ENCODE peak calls at places on chromosome 21, in nine cellular contexts. K, J, C, N, X, E, Q, V and G are unnamed samples.
A peak's percentile ranks its signal among the peaks of the same experiment; 100 is the strongest.

GRCh38 chr21:14691924-14692323 is 145.8 kb upstream of the SAMSN1 start:
- DNase-seq in N (no peak), V (no peak), E (no peak), Q (no peak), X (no peak), K (no peak), C (no peak), J (no peak), G (no peak)

GRCh38 chr21:17441370-17441769 is 71.5 kb upstream of the CXADR start:
- DNase-seq in J (no peak), X (peak; percentile 30), E (no peak), V (no peak), K (no peak), C (no peak), Q (peak; percentile 53), N (no peak), G (no peak)

GRCh38 chr21:40466893-40467483 is 380.0 kb downstream of the DSCAM start:
- DNase-seq in X (peak; percentile 13), V (no peak), E (peak; percentile 43), K (no peak), N (peak; percentile 68), J (no peak), C (no peak), Q (no peak), G (peak; percentile 74)

GRCh38 chr21:26753822-26754221 is 91.4 kb downstream of the ADAMTS1 start:
- DNase-seq in X (no peak), Q (no peak), N (no peak), E (no peak), V (no peak), K (no peak), J (no peak), C (no peak), G (no peak)

GRCh38 chr21:18553786-18554185 is 150.2 kb upstream of the TMPRSS15 start:
- DNase-seq in X (no peak), K (no peak), E (no peak), N (no peak), V (no peak), C (no peak), J (no peak), Q (no peak), G (no peak)

GRCh38 chr21:33839167-33839716 is 76.4 kb downstream of the ATP5PO start:
- DNase-seq in N (no peak), E (no peak), V (no peak), Q (no peak), J (no peak), X (no peak), C (no peak), K (no peak), G (no peak)

GRCh38 chr21:36320421-36321324 is 676 bp downstream of the MORC3 start:
- DNase-seq in V (peak; percentile 68), X (peak; percentile 74), K (peak; percentile 92), Q (peak; percentile 76), J (no peak), N (peak; percentile 80), E (peak; percentile 59), C (peak; percentile 77), G (peak; percentile 91)

GRCh38 chr21:46455575-46456385 is 2.9 kb upstream of the DIP2A start:
- DNase-seq in C (no peak), V (peak; percentile 36), X (peak; percentile 57), K (no peak), E (no peak), N (no peak), Q (no peak), J (no peak), G (no peak)

GRCh38 chr21:45329261-45330074 is 41.8 kb upstream of the POFUT2 start:
- DNase-seq in C (no peak), E (peak; percentile 29), J (no peak), N (no peak), V (no peak), X (no peak), K (no peak), Q (no peak), G (no peak)

GRCh38 chr21:32334980-32335471 is 36.4 kb downstream of the MRAP start:
- DNase-seq in J (no peak), K (no peak), E (peak; percentile 83), C (no peak), Q (no peak), V (no peak), N (no peak), X (peak; percentile 72), G (no peak)

GRCh38 chr21:45643021-45643980 is at the start of gene PCBP3:
- DNase-seq in J (peak; percentile 68), E (peak; percentile 95), N (peak; percentile 99), X (peak; percentile 97), K (peak; percentile 99), C (peak; percentile 99), V (peak; percentile 72), Q (peak; percentile 98), G (peak; percentile 54)

GRCh38 chr21:15774590-15774989 is 44.8 kb downstream of the USP25 start:
- DNase-seq in Q (no peak), J (no peak), N (no peak), E (no peak), X (no peak), K (no peak), C (no peak), V (no peak), G (no peak)

GRCh38 chr21:38721983-38722382 is 83.7 kb upstream of the ETS2 start:
- DNase-seq in C (no peak), N (no peak), V (no peak), X (no peak), E (no peak), Q (no peak), K (no peak), J (no peak), G (peak; percentile 37)

GRCh38 chr21:37430184-37430821 is 63.7 kb downstream of the DYRK1A start:
- DNase-seq in J (no peak), N (no peak), C (no peak), E (peak; percentile 40), K (no peak), Q (no peak), X (no peak), V (no peak), G (no peak)

GRCh38 chr21:15826147-15826780 is 96.5 kb downstream of the USP25 start:
- DNase-seq in V (no peak), E (peak; percentile 84), J (no peak), Q (no peak), X (peak; percentile 5), K (peak; percentile 39), C (no peak), N (peak; percentile 26), G (peak; percentile 85)

GRCh38 chr21:38958940-38959685 is 153.4 kb downstream of the ETS2 start:
- DNase-seq in K (no peak), V (peak; percentile 74), X (no peak), Q (peak; percentile 53), J (no peak), E (no peak), C (no peak), N (no peak), G (peak; percentile 44)

GRCh38 chr21:18058731-18059398 is 185.8 kb upstream of the CHODL start:
- DNase-seq in E (no peak), J (no peak), Q (no peak), N (no peak), C (no peak), X (no peak), V (no peak), K (no peak), G (no peak)

GRCh38 chr21:26844258-26845065 is 747 bp downstream of the ADAMTS1 start:
- DNase-seq in Q (peak; percentile 63), C (peak; percentile 38), V (peak; percentile 27), J (no peak), X (peak; percentile 61), N (peak; percentile 45), K (no peak), E (no peak), G (peak; percentile 63)

GRCh38 chr21:26954591-26955214 is 12.2 kb downstream of the ADAMTS5 start:
- DNase-seq in J (no peak), V (no peak), E (peak; percentile 53), N (no peak), K (no peak), X (no peak), Q (no peak), C (no peak), G (no peak)

GRCh38 chr21:44657635-44658183 is at the start of gene KRTAP12-3:
- DNase-seq in K (peak; percentile 86), E (no peak), J (no peak), Q (no peak), N (peak; percentile 58), X (no peak), C (no peak), V (no peak), G (no peak)

GRCh38 chr21:44418876-44419230 is 36.5 kb upstream of the LRRC3 start:
- DNase-seq in X (no peak), J (no peak), E (no peak), Q (peak; percentile 32), K (no peak), V (no peak), N (no peak), C (no peak), G (no peak)

GRCh38 chr21:21097425-21097824 is 99.2 kb downstream of the NCAM2 start:
- DNase-seq in C (no peak), N (no peak), V (no peak), E (no peak), Q (no peak), X (peak; percentile 42), J (no peak), K (no peak), G (no peak)

GRCh38 chr21:25791321-25791720 is 56.5 kb downstream of the GABPA start:
- DNase-seq in C (no peak), E (no peak), J (no peak), N (no peak), K (no peak), Q (no peak), V (no peak), X (no peak), G (no peak)

GRCh38 chr21:45074048-45074817 is at the start of gene ADARB1:
- DNase-seq in E (peak; percentile 74), V (peak; percentile 90), K (peak; percentile 79), C (peak; percentile 80), Q (no peak), X (peak; percentile 60), N (peak; percentile 75), J (peak; percentile 53), G (peak; percentile 72)

GRCh38 chr21:16908087-16908486 is 604.8 kb upstream of the CXADR start:
- DNase-seq in N (no peak), C (no peak), E (no peak), K (no peak), Q (no peak), V (no peak), J (no peak), X (peak; percentile 30), G (no peak)

GRCh38 chr21:37208056-37208705 is 59.0 kb downstream of the VPS26C start:
- DNase-seq in X (peak; percentile 84), N (peak; percentile 75), V (peak; percentile 26), J (no peak), Q (peak; percentile 60), K (no peak), C (peak; percentile 34), E (peak; percentile 73), G (peak; percentile 34)